ENCODE peak calls at places on chromosomes 3 and 15, in nine cellular contexts. O is B cell; S is AG09319; J is WTC11; A is lower lobe of right lung; D is breast epithelium; Q is CD8-positive, alpha-beta T cell; W is K562; U is Peyer's patch. L is an unnamed sample.

GRCh38 chr3:15256861-15257341 is 50.9 kb downstream of the CAPN7 start:
- DNase-seq in A (no peak), S (no peak), J (no peak), Q (no peak), D (no peak), W (no peak), O (no peak), U (no peak), L (no peak)

GRCh38 chr15:80317389-80318169 is 65.6 kb upstream of the CTXND1 start:
- DNase-seq in J (no peak), S (peak; percentile 65), A (no peak), W (no peak), Q (no peak), O (no peak), U (no peak), D (no peak), L (peak; percentile 87)

GRCh38 chr3:13706886-13707285 is 158.0 kb downstream of the FBLN2 start:
- DNase-seq in W (no peak), U (no peak), A (no peak), D (no peak), O (no peak), S (no peak), Q (no peak), J (no peak), L (no peak)

GRCh38 chr15:48283361-48284157 is 47.7 kb upstream of the DUT start:
- DNase-seq in D (no peak), O (no peak), U (no peak), W (no peak), J (no peak), Q (no peak), S (no peak), A (no peak), L (no peak)

GRCh38 chr3:127320529-127321121 is 32.8 kb upstream of the PRR20G start:
- DNase-seq in S (no peak), W (no peak), O (no peak), D (no peak), U (no peak), J (peak; percentile 45), A (no peak), Q (no peak), L (no peak)

GRCh38 chr15:100635406-100636071 is 33.1 kb downstream of the ASB7 start:
- DNase-seq in U (no peak), O (no peak), J (peak; percentile 43), A (no peak), D (no peak), W (no peak), S (no peak), Q (no peak), L (no peak)

GRCh38 chr3:146803746-146804145 is 198.6 kb upstream of the PLSCR5 start:
- DNase-seq in J (no peak), W (no peak), Q (no peak), S (peak; percentile 72), O (no peak), A (no peak), U (no peak), D (no peak), L (peak; percentile 97)

GRCh38 chr15:33007295-33007855 is 187.1 kb downstream of the FMN1 start:
- DNase-seq in J (no peak), U (no peak), A (no peak), W (no peak), O (no peak), Q (no peak), S (no peak), D (no peak), L (no peak)

GRCh38 chr15:73601449-73602425 is 31.5 kb downstream of the NPTN start:
- DNase-seq in U (no peak), D (peak; percentile 61), J (no peak), S (no peak), A (no peak), Q (no peak), O (no peak), W (no peak), L (no peak)

GRCh38 chr15:100771745-100772144 is 107.9 kb upstream of the ALDH1A3 start:
- DNase-seq in Q (no peak), D (peak; percentile 60), S (no peak), W (no peak), A (no peak), J (peak; percentile 5), O (no peak), U (no peak), L (no peak)

GRCh38 chr3:14885307-14885706 is 62.1 kb upstream of the NR2C2 start:
- DNase-seq in U (no peak), Q (no peak), W (no peak), A (no peak), S (no peak), D (no peak), O (no peak), J (no peak), L (no peak)

GRCh38 chr3:44506961-44507360 is 29.5 kb upstream of the ZNF445 start:
- DNase-seq in S (no peak), J (no peak), D (no peak), W (no peak), Q (no peak), A (no peak), O (no peak), U (no peak), L (no peak)

GRCh38 chr3:11764931-11765363 is 81.7 kb downstream of the TAMM41 start:
- DNase-seq in S (no peak), W (no peak), J (no peak), D (no peak), O (no peak), Q (no peak), U (no peak), A (no peak), L (peak; percentile 29)

GRCh38 chr3:23592961-23593931 is 212.5 kb upstream of the UBE2E1 start:
- DNase-seq in Q (no peak), D (no peak), S (no peak), A (no peak), U (no peak), O (peak; percentile 20), J (no peak), W (no peak), L (no peak)

GRCh38 chr15:31439328-31439727 is 112.7 kb downstream of the KLF13 start:
- DNase-seq in S (no peak), W (peak; percentile 44), O (peak; percentile 47), A (no peak), J (peak; percentile 48), D (no peak), Q (no peak), U (no peak), L (no peak)

GRCh38 chr15:82045179-82045891 is 483 bp downstream of the MEX3B start:
- DNase-seq in W (no peak), D (no peak), O (peak; percentile 43), S (no peak), J (peak; percentile 45), A (peak; percentile 67), U (no peak), Q (no peak), L (no peak)

GRCh38 chr15:91655891-91656290 is 197.6 kb upstream of the SLCO3A1 start:
- DNase-seq in O (no peak), A (no peak), U (no peak), D (no peak), W (no peak), Q (peak; percentile 11), S (no peak), J (no peak), L (no peak)

GRCh38 chr3:59065240-59065639 is 15.4 kb upstream of the CFAP20DC start:
- DNase-seq in U (no peak), W (no peak), A (no peak), J (no peak), O (no peak), S (no peak), Q (no peak), D (no peak), L (no peak)

GRCh38 chr3:59069838-59070237 is 20.0 kb upstream of the CFAP20DC start:
- DNase-seq in J (no peak), W (no peak), O (no peak), D (no peak), Q (no peak), U (no peak), S (no peak), A (no peak), L (no peak)

GRCh38 chr3:59064728-59065127 is 14.9 kb upstream of the CFAP20DC start:
- DNase-seq in D (no peak), W (no peak), J (no peak), O (no peak), A (no peak), S (no peak), Q (no peak), U (no peak), L (no peak)

GRCh38 chr3:59064276-59064675 is 14.5 kb upstream of the CFAP20DC start:
- DNase-seq in A (no peak), J (peak; percentile 32), Q (no peak), W (no peak), D (no peak), U (no peak), S (no peak), O (no peak), L (no peak)
- TF ChIP-seq CTCF in A (no peak), J (no peak), Q (no peak), W (no peak), D (no peak), U (no peak), S (no peak), O (no peak), L (peak; percentile 3)

GRCh38 chr3:8484409-8485140 is 17.0 kb upstream of the LMCD1 start:
- DNase-seq in O (no peak), D (no peak), W (no peak), S (no peak), J (no peak), A (no peak), U (no peak), Q (no peak), L (no peak)
- TF ChIP-seq CTCF in O (no peak), D (no peak), W (no peak), S (no peak), J (no peak), A (no peak), U (no peak), Q (no peak), L (no peak)

GRCh38 chr3:901953-902778 is 190.7 kb upstream of the CNTN6 start:
- DNase-seq in W (peak; percentile 27), D (no peak), O (peak; percentile 2), S (no peak), J (no peak), U (no peak), Q (no peak), A (no peak), L (no peak)
- TF ChIP-seq CTCF in W (peak; percentile 55), D (no peak), O (peak; percentile 68), S (peak; percentile 14), J (no peak), U (peak; percentile 23), Q (no peak), A (peak; percentile 25), L (peak; percentile 38)

DNA sequence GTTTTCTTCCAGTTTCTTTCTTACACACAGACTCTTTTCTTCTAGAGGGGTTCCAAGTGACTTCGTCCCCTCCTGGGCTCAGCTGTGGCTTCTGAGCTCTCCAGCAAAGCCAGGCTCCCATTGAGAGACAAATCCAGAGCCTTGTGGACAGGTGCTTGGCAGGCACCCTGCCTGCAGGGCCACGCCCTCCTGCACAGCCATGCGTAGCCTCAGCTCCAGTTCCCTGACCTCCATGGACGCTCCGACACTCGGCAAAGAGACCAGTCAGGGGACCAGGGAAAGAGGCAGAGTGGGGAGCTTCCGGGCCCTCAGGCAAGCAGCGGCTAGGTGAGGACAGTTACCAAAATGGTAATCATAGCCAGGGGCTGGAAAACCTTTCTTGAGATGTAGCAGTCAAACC is 69.1 kb upstream of the RGMA start:
- DNase-seq in A (no peak), U (no peak), O (no peak), Q (no peak), W (no peak), S (no peak), J (no peak), D (no peak), L (no peak)
- TF ChIP-seq CTCF in A (no peak), U (no peak), O (no peak), Q (no peak), W (no peak), S (no peak), J (no peak), D (no peak), L (no peak)